ENCODE peak calls at places on chromosome 16, in eight cellular contexts. P is iris pigment epithelial cell, X is cerebellar nuclear complex, T is H54, I is COR-L47, U is activated T-cell treated with anti-CD3 and anti-CD28 coated beads for 1 hour, F is ELR, W is kidney tubule cell. G is an unnamed sample.

GRCh38 chr16:31477220-31478216 is 5.4 kb upstream of the SLC5A2 start:
- DNase-seq in P (no peak), U (no peak), T (no peak), F (no peak), I (no peak), X (no peak), W (peak), G (no peak)

GRCh38 chr16:83143788-83144187 is 517.0 kb downstream of the CDH13 start:
- DNase-seq in T (no peak), F (no peak), X (no peak), U (no peak), I (no peak), P (peak), W (peak), G (peak)

GRCh38 chr16:68197250-68197649 is 38.7 kb downstream of the ESRP2 start:
- DNase-seq in U (no peak), I (no peak), W (peak), T (no peak), X (no peak), F (peak), P (peak), G (peak)

GRCh38 chr16:17414421-17414820 is 56.3 kb downstream of the XYLT1 start:
- DNase-seq in U (no peak), I (no peak), W (no peak), X (no peak), F (no peak), T (no peak), P (no peak), G (no peak)

GRCh38 chr16:28001184-28001583 is 62.3 kb downstream of the GSG1L start:
- DNase-seq in T (no peak), X (no peak), U (no peak), W (no peak), P (no peak), F (no peak), I (no peak), G (no peak)

GRCh38 chr16:85632709-85633437 is 19.8 kb downstream of the GSE1 start:
- DNase-seq in F (no peak), I (no peak), T (no peak), U (no peak), X (no peak), W (no peak), P (no peak), G (no peak)

GRCh38 chr16:85396879-85397871 is 215.9 kb upstream of the GSE1 start:
- DNase-seq in I (peak), P (no peak), W (no peak), X (no peak), U (no peak), F (peak), T (peak), G (no peak)

GRCh38 chr16:8581923-8582580 is 8.3 kb downstream of the TMEM114 start:
- DNase-seq in X (no peak), W (peak), T (no peak), P (peak), I (no peak), U (no peak), F (no peak), G (no peak)

GRCh38 chr16:19856120-19856519 is 28.5 kb downstream of the GPRC5B start:
- DNase-seq in F (no peak), I (no peak), P (no peak), X (no peak), W (no peak), T (no peak), U (no peak), G (no peak)

GRCh38 chr16:11868412-11868980 is 17.2 kb upstream of the RSL1D1 start:
- DNase-seq in P (no peak), X (no peak), W (no peak), U (no peak), F (no peak), I (no peak), T (no peak), G (no peak)

GRCh38 chr16:678858-679807 is 1.1 kb upstream of the STUB1 start:
- DNase-seq in F (peak), X (no peak), U (peak), I (no peak), P (peak), T (peak), W (peak), G (peak)

GRCh38 chr16:1281517-1281916 is 25.6 kb downstream of the TPSD1 start:
- DNase-seq in I (no peak), X (no peak), F (no peak), W (no peak), T (no peak), P (no peak), U (no peak), G (no peak)

GRCh38 chr16:2973605-2974318 is 4.6 kb downstream of the PAQR4 start:
- DNase-seq in W (no peak), U (no peak), I (no peak), P (no peak), X (no peak), F (no peak), T (no peak), G (no peak)

GRCh38 chr16:85428168-85428898 is 184.8 kb upstream of the GSE1 start:
- DNase-seq in U (no peak), I (peak), T (no peak), X (no peak), P (no peak), F (peak), W (peak), G (peak)

GRCh38 chr16:55526448-55526847 is 17.6 kb downstream of the LPCAT2 start:
- DNase-seq in U (no peak), W (no peak), F (peak), I (no peak), X (no peak), P (no peak), T (no peak), G (no peak)

GRCh38 chr16:2033057-2033911 is 6.6 kb downstream of the NHERF2 start:
- DNase-seq in F (peak), I (no peak), P (peak), T (peak), W (no peak), U (no peak), X (no peak), G (peak)

GRCh38 chr16:78693496-78693895 is 594.0 kb downstream of the WWOX start:
- DNase-seq in T (no peak), I (peak), P (no peak), X (no peak), F (no peak), U (no peak), W (no peak), G (no peak)

GRCh38 chr16:62738631-62739030 is 702.4 kb upstream of the CDH8 start:
- DNase-seq in T (no peak), I (no peak), P (no peak), W (no peak), X (no peak), U (no peak), F (no peak), G (peak)

GRCh38 chr16:87706278-87707000 is 59.3 kb downstream of the KLHDC4 start:
- DNase-seq in F (no peak), T (no peak), P (no peak), X (no peak), I (peak), U (no peak), W (no peak), G (no peak)

GRCh38 chr16:66275795-66276428 is 90.6 kb upstream of the CDH5 start:
- DNase-seq in U (no peak), X (no peak), I (peak), F (peak), P (peak), W (peak), T (peak), G (peak)

GRCh38 chr16:66908116-66908515 is 10.6 kb downstream of the CDH16 start:
- DNase-seq in T (no peak), W (no peak), I (no peak), U (no peak), F (no peak), X (no peak), P (no peak), G (no peak)

GRCh38 chr16:54286330-54287017 is at the start of gene IRX3:
- DNase-seq in I (peak), U (no peak), W (peak), F (peak), T (peak), X (no peak), P (peak), G (peak)

GRCh38 chr16:83769397-83770008 is 38.3 kb upstream of the HSBP1 start:
- DNase-seq in T (no peak), U (no peak), P (no peak), F (no peak), W (no peak), I (no peak), X (no peak), G (no peak)

GRCh38 chr16:79334127-79334526 is 266.4 kb downstream of the MAF start:
- DNase-seq in F (no peak), T (peak), X (no peak), W (no peak), P (no peak), I (no peak), U (peak), G (no peak)

GRCh38 chr16:2857451-2858244 is at the start of gene PRSS22:
- DNase-seq in W (peak), T (no peak), P (no peak), U (no peak), I (no peak), X (no peak), F (no peak), G (no peak)

GRCh38 chr16:3023415-3023668 is 400 bp downstream of the HCFC1R1 start:
- DNase-seq in T (peak), P (peak), W (peak), I (peak), X (no peak), U (no peak), F (peak), G (peak)

GRCh38 chr16:66480265-66481080 is 53.4 kb downstream of the BEAN1 start:
- DNase-seq in P (no peak), F (no peak), X (no peak), I (no peak), T (no peak), W (no peak), U (no peak), G (no peak)

GRCh38 chr16:49356728-49357488 is 16.7 kb upstream of the C16orf78 start:
- DNase-seq in T (no peak), U (no peak), I (peak), X (no peak), P (no peak), F (no peak), W (no peak), G (no peak)

GRCh38 chr16:84368327-84368996 is at the start of gene ATP2C2:
- DNase-seq in P (no peak), F (no peak), X (no peak), T (no peak), U (no peak), I (no peak), W (peak), G (peak)

G was measured in astrocyte of the hippocampus.